ENCODE peak calls at places on chromosome 17, in six cellular contexts. One of them, this sample, is unnamed.

GRCh38 chr17:40936976-40937375 is 470 bp downstream of the KRT23 start:
- DNase-seq in pancreas: no peak
- DNase-seq in thoracic aorta: no peak
- DNase-seq in kidney: no peak
- DNase-seq in psoas muscle: no peak
- DNase-seq in foreskin fibroblast: no peak
- DNase-seq in this sample: no peak

GRCh38 chr17:55121268-55121667 is 143.5 kb upstream of the HLF start:
- DNase-seq in pancreas: no peak
- DNase-seq in thoracic aorta: no peak
- DNase-seq in kidney: no peak
- DNase-seq in psoas muscle: no peak
- DNase-seq in foreskin fibroblast: no peak
- DNase-seq in this sample: no peak

GRCh38 chr17:16407911-16408588 is 7.3 kb upstream of the TRPV2 start:
- DNase-seq in pancreas: peak; percentile 63
- DNase-seq in thoracic aorta: no peak
- DNase-seq in kidney: peak; percentile 87
- DNase-seq in psoas muscle: peak; percentile 75
- DNase-seq in foreskin fibroblast: peak; percentile 59
- DNase-seq in this sample: no peak

GRCh38 chr17:55845385-55845784 is 94.5 kb downstream of the PCTP start:
- DNase-seq in pancreas: no peak
- DNase-seq in thoracic aorta: peak; percentile 2
- DNase-seq in kidney: peak; percentile 85
- DNase-seq in psoas muscle: peak; percentile 81
- DNase-seq in foreskin fibroblast: peak; percentile 21
- DNase-seq in this sample: no peak

GRCh38 chr17:19978206-19978802 is 676 bp upstream of the AKAP10 start:
- DNase-seq in pancreas: peak; percentile 53
- DNase-seq in thoracic aorta: no peak
- DNase-seq in kidney: no peak
- DNase-seq in psoas muscle: no peak
- DNase-seq in foreskin fibroblast: no peak
- DNase-seq in this sample: no peak

GRCh38 chr17:43533699-43534098 is 12.4 kb downstream of the ETV4 start:
- DNase-seq in pancreas: no peak
- DNase-seq in thoracic aorta: no peak
- DNase-seq in kidney: no peak
- DNase-seq in psoas muscle: no peak
- DNase-seq in foreskin fibroblast: no peak
- DNase-seq in this sample: no peak

GRCh38 chr17:21419299-21420239 is 43.4 kb downstream of the KCNJ12 start:
- DNase-seq in pancreas: no peak
- DNase-seq in thoracic aorta: no peak
- DNase-seq in kidney: peak; percentile 63
- DNase-seq in psoas muscle: no peak
- DNase-seq in foreskin fibroblast: no peak
- DNase-seq in this sample: no peak

GRCh38 chr17:75478508-75478907 is 22.1 kb downstream of the TMEM94 start:
- DNase-seq in pancreas: no peak
- DNase-seq in thoracic aorta: no peak
- DNase-seq in kidney: peak; percentile 47
- DNase-seq in psoas muscle: no peak
- DNase-seq in foreskin fibroblast: no peak
- DNase-seq in this sample: no peak

GRCh38 chr17:47630614-47631013 is 19.1 kb upstream of the KPNB1 start:
- DNase-seq in pancreas: no peak
- DNase-seq in thoracic aorta: no peak
- DNase-seq in kidney: no peak
- DNase-seq in psoas muscle: no peak
- DNase-seq in foreskin fibroblast: no peak
- DNase-seq in this sample: no peak

GRCh38 chr17:28366605-28367004 is 1.6 kb upstream of the SEBOX start:
- DNase-seq in pancreas: no peak
- DNase-seq in thoracic aorta: no peak
- DNase-seq in kidney: no peak
- DNase-seq in psoas muscle: no peak
- DNase-seq in foreskin fibroblast: no peak
- DNase-seq in this sample: no peak
- TF ChIP-seq CTCF in pancreas: no peak
- TF ChIP-seq CTCF in thoracic aorta: no peak
- TF ChIP-seq CTCF in kidney: no peak
- TF ChIP-seq CTCF in psoas muscle: no peak
- TF ChIP-seq CTCF in foreskin fibroblast: no peak
- TF ChIP-seq CTCF in this sample: peak; percentile 24

DNA sequence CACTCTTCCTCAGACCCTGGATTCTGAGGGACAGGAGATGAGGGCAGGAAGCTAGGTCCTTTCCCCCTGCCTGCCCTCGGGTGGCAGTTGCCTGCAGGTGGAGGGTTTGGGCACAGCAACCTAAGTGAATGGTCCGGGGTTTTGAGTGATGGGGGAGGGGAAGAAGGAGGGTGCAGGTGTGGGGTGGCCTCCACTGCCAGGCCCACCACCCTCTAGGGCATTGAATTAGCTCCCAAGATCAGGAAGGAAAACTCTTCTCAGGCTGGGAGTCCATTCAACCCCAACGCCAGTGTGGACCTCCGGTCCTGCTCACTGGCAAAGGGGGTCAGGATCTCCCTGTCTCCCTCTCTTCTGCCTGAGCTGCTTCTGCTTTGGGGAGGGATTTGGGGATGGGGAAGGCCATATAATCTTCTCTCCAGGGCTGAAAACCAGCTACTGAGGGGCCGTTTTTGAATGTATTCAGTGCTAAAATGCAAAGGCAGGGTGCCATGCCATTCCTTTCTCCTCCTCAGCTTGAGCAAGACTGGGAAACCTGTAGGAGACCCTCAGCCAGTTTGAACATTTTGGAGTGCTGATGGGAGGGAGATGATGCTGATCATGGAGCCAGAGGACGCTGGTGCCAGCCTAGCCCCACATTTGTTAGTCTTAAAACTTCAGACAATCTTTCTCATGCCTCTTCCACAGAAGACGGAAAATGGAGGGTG is 18.8 kb downstream of the GRB7 start:
- DNase-seq in pancreas: no peak
- DNase-seq in thoracic aorta: no peak
- DNase-seq in kidney: no peak
- DNase-seq in psoas muscle: no peak
- DNase-seq in foreskin fibroblast: no peak
- DNase-seq in this sample: no peak
- H3K4me3 ChIP-seq in pancreas: no peak overlapping the region
- H3K4me3 ChIP-seq in thoracic aorta: no peak overlapping the region
- H3K4me3 ChIP-seq in kidney: no peak overlapping the region
- H3K4me3 ChIP-seq in psoas muscle: no peak overlapping the region
- H3K4me3 ChIP-seq in foreskin fibroblast: no peak overlapping the region
- H3K4me3 ChIP-seq in this sample: no peak overlapping the region

GRCh38 chr17:48892940-48893645 is 506 bp downstream of the ATP5MC1 start:
- DNase-seq in pancreas: no peak
- DNase-seq in thoracic aorta: no peak
- DNase-seq in kidney: no peak
- DNase-seq in psoas muscle: no peak
- DNase-seq in foreskin fibroblast: no peak
- DNase-seq in this sample: no peak
- TF ChIP-seq CTCF in pancreas: no peak
- TF ChIP-seq CTCF in thoracic aorta: no peak
- TF ChIP-seq CTCF in kidney: no peak
- TF ChIP-seq CTCF in psoas muscle: no peak
- TF ChIP-seq CTCF in foreskin fibroblast: no peak
- TF ChIP-seq CTCF in this sample: no peak

GRCh38 chr17:69047368-69048263 is 13.1 kb downstream of the ABCA9 start:
- DNase-seq in pancreas: peak; percentile 83
- DNase-seq in thoracic aorta: no peak
- DNase-seq in kidney: peak; percentile 62
- DNase-seq in psoas muscle: peak; percentile 70
- DNase-seq in foreskin fibroblast: peak; percentile 80
- DNase-seq in this sample: peak; percentile 34
- H3K4me3 ChIP-seq in pancreas: no peak overlapping the region
- H3K4me3 ChIP-seq in thoracic aorta: no peak overlapping the region
- H3K4me3 ChIP-seq in kidney: no peak overlapping the region
- H3K4me3 ChIP-seq in psoas muscle: no peak overlapping the region
- H3K4me3 ChIP-seq in foreskin fibroblast: no peak overlapping the region
- H3K4me3 ChIP-seq in this sample: no peak overlapping the region

GRCh38 chr17:3920940-3921852 is 4.9 kb upstream of the P2RX1 start:
- DNase-seq in pancreas: no peak
- DNase-seq in thoracic aorta: no peak
- DNase-seq in kidney: no peak
- DNase-seq in psoas muscle: no peak
- DNase-seq in foreskin fibroblast: no peak
- DNase-seq in this sample: no peak
- TF ChIP-seq CTCF in pancreas: no peak
- TF ChIP-seq CTCF in thoracic aorta: no peak
- TF ChIP-seq CTCF in kidney: no peak
- TF ChIP-seq CTCF in psoas muscle: no peak
- TF ChIP-seq CTCF in foreskin fibroblast: no peak
- TF ChIP-seq CTCF in this sample: no peak

GRCh38 chr17:1492249-1493206 is at the start of gene MYO1C:
- DNase-seq in pancreas: no peak
- DNase-seq in thoracic aorta: no peak
- DNase-seq in kidney: peak; percentile 84
- DNase-seq in psoas muscle: peak; percentile 51
- DNase-seq in foreskin fibroblast: no peak
- DNase-seq in this sample: no peak
- H3K4me3 ChIP-seq in pancreas: peak within 1 kb of the TSS; percentile 59
- H3K4me3 ChIP-seq in thoracic aorta: peak within 1 kb of the TSS; percentile 72
- H3K4me3 ChIP-seq in kidney: peak within 1 kb of the TSS; percentile 42
- H3K4me3 ChIP-seq in psoas muscle: peak within 1 kb of the TSS; percentile 70
- H3K4me3 ChIP-seq in foreskin fibroblast: peak within 1 kb of the TSS; percentile 53
- H3K4me3 ChIP-seq in this sample: peak within 1 kb of the TSS; percentile 55

GRCh38 chr17:78349831-78350631 is 9.8 kb downstream of the SOCS3 start:
- DNase-seq in pancreas: no peak
- DNase-seq in thoracic aorta: no peak
- DNase-seq in kidney: no peak
- DNase-seq in psoas muscle: no peak
- DNase-seq in foreskin fibroblast: no peak
- DNase-seq in this sample: no peak
- TF ChIP-seq CTCF in pancreas: no peak
- TF ChIP-seq CTCF in thoracic aorta: no peak
- TF ChIP-seq CTCF in kidney: no peak
- TF ChIP-seq CTCF in psoas muscle: no peak
- TF ChIP-seq CTCF in foreskin fibroblast: no peak
- TF ChIP-seq CTCF in this sample: no peak

GRCh38 chr17:82816358-82816757 is 23.5 kb downstream of the ZNF750 start:
- DNase-seq in pancreas: no peak
- DNase-seq in thoracic aorta: no peak
- DNase-seq in kidney: peak; percentile 12
- DNase-seq in psoas muscle: peak; percentile 8
- DNase-seq in foreskin fibroblast: no peak
- DNase-seq in this sample: no peak

GRCh38 chr17:82815354-82815753 is 24.5 kb downstream of the ZNF750 start:
- DNase-seq in pancreas: no peak
- DNase-seq in thoracic aorta: no peak
- DNase-seq in kidney: peak; percentile 48
- DNase-seq in psoas muscle: no peak
- DNase-seq in foreskin fibroblast: no peak
- DNase-seq in this sample: no peak

GRCh38 chr17:82815790-82816305 is 24.0 kb downstream of the ZNF750 start:
- DNase-seq in pancreas: no peak
- DNase-seq in thoracic aorta: no peak
- DNase-seq in kidney: peak; percentile 20
- DNase-seq in psoas muscle: no peak
- DNase-seq in foreskin fibroblast: no peak
- DNase-seq in this sample: no peak

GRCh38 chr17:82819015-82819414 is 20.8 kb downstream of the ZNF750 start:
- DNase-seq in pancreas: no peak
- DNase-seq in thoracic aorta: no peak
- DNase-seq in kidney: no peak
- DNase-seq in psoas muscle: no peak
- DNase-seq in foreskin fibroblast: no peak
- DNase-seq in this sample: no peak

GRCh38 chr17:82817947-82818346 is 21.9 kb downstream of the ZNF750 start:
- DNase-seq in pancreas: no peak
- DNase-seq in thoracic aorta: no peak
- DNase-seq in kidney: no peak
- DNase-seq in psoas muscle: no peak
- DNase-seq in foreskin fibroblast: peak; percentile 20
- DNase-seq in this sample: no peak
- H3K4me3 ChIP-seq in pancreas: no peak overlapping the region
- H3K4me3 ChIP-seq in thoracic aorta: no peak overlapping the region
- H3K4me3 ChIP-seq in kidney: no peak overlapping the region
- H3K4me3 ChIP-seq in psoas muscle: no peak overlapping the region
- H3K4me3 ChIP-seq in foreskin fibroblast: no peak overlapping the region
- H3K4me3 ChIP-seq in this sample: no peak overlapping the region

DNA sequence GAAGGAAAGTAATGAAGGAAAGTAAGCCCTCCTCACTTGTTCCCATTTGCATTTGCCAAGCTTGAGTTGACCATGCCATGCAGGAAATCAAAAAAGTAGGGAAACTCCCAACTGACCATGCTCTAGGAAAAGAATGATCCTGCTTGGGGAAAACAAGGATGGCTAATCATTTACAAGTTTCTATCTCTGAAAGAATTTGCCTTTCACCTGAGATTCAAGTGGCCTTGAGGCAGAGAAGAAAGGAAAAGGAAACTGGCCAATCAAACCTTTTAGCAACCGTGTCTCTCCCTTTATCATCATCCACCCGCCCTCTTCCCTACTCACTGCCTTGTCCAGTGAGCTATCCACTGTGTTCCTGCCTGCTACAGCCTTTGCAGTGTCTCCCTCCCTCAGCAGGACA is 757.2 kb upstream of the SOX9 start:
- DNase-seq in pancreas: no peak
- DNase-seq in thoracic aorta: no peak
- DNase-seq in kidney: no peak
- DNase-seq in psoas muscle: no peak
- DNase-seq in foreskin fibroblast: no peak
- DNase-seq in this sample: no peak
- TF ChIP-seq CTCF in pancreas: no peak
- TF ChIP-seq CTCF in thoracic aorta: no peak
- TF ChIP-seq CTCF in kidney: no peak
- TF ChIP-seq CTCF in psoas muscle: no peak
- TF ChIP-seq CTCF in foreskin fibroblast: no peak
- TF ChIP-seq CTCF in this sample: no peak

This sample was measured in retinal pigment epithelial cell.